ENCODE peak calls at places on chromosomes 11 and 22, in five cellular contexts. O is ascending aorta, E is heart right ventricle, Q is left ventricle myocardium inferior, V is tibial nerve. U is an unnamed sample. For H3K36me3, the result is how much of the 10 kb centered on the place peaks cover.

GRCh38 chr11:118380571-118380970 is 20.8 kb upstream of the ATP5MG start:
- DNase-seq in O (no peak), E (no peak), Q (no peak), V (no peak), U (no peak)

GRCh38 chr11:68812526-68812925 is 29.2 kb downstream of the CPT1A start:
- DNase-seq in O (no peak), E (no peak), Q (peak), V (no peak), U (peak)

GRCh38 chr11:116869610-116870009 is 32.2 kb upstream of the APOA1 start:
- DNase-seq in O (no peak), E (no peak), Q (no peak), V (no peak), U (no peak)

GRCh38 chr11:115215694-115216615 is 288.3 kb downstream of the CADM1 start:
- DNase-seq in O (no peak), E (no peak), Q (no peak), V (no peak), U (no peak)

GRCh38 chr11:18492888-18493287 is 33.9 kb downstream of the TSG101 start:
- DNase-seq in O (no peak), E (no peak), Q (no peak), V (no peak), U (no peak)

GRCh38 chr11:44319170-44319551 is 9.2 kb upstream of the ALX4 start:
- DNase-seq in O (no peak), E (no peak), Q (no peak), V (no peak), U (no peak)

GRCh38 chr11:130831506-130832385 is 84.5 kb downstream of the SNX19 start:
- DNase-seq in O (no peak), E (no peak), Q (no peak), V (no peak), U (no peak)

GRCh38 chr11:128688031-128688713 is 5.7 kb upstream of the FLI1 start:
- DNase-seq in O (no peak), E (no peak), Q (no peak), V (no peak), U (no peak)

GRCh38 chr22:36281726-36282077 is 28.8 kb downstream of the APOL1 start:
- DNase-seq in O (no peak), E (no peak), Q (no peak), V (no peak), U (no peak)
- H3K4me3 ChIP-seq in O (no peak), E (no peak), Q (no peak), V (no peak), U (no peak)

DNA sequence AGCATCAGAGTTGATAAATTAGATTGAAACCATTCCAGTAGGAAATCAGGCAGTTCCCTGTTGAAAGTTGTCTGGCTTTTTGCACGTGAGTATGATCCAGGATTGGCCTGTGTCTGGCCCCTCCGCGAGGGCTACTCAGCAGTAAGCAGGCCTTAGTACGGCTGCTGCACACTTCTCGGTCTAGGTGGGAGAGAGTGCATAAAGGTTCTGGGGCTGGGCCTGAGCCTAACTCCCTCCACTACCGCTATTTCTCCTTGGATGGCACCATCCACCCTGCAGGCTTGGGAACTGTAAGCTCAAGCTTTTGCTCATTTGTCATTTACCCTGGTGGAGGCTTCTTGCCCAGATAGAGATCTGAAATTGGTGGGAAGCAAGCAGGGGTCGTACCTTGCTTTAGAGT is 22.0 kb downstream of the TUB start:
- DNase-seq in O (no peak), E (no peak), Q (no peak), V (no peak), U (no peak)
- H3K36me3 ChIP-seq in O (under half), E (half or more), Q (under half), V (under half), U (under half)

GRCh38 chr22:31184015-31184414 is 24.0 kb downstream of the RNF185 start:
- DNase-seq in O (no peak), E (no peak), Q (no peak), V (no peak), U (no peak)

GRCh38 chr22:31187627-31188026 is 24.5 kb upstream of the LIMK2 start:
- DNase-seq in O (no peak), E (no peak), Q (no peak), V (no peak), U (no peak)

GRCh38 chr22:31179345-31179744 is 19.4 kb downstream of the RNF185 start:
- DNase-seq in O (no peak), E (no peak), Q (no peak), V (no peak), U (no peak)

GRCh38 chr22:31185056-31185455 is 25.1 kb downstream of the RNF185 start:
- DNase-seq in O (no peak), E (no peak), Q (no peak), V (no peak), U (no peak)
- H3K4me3 ChIP-seq in O (no peak), E (no peak), Q (no peak), V (no peak), U (no peak)

GRCh38 chr22:41231369-41231768 is 9.4 kb downstream of the CHADL start:
- DNase-seq in O (no peak), E (no peak), Q (no peak), V (no peak), U (no peak)
- H3K36me3 ChIP-seq in O (under half), E (under half), Q (under half), V (under half), U (under half)

GRCh38 chr22:41367039-41367679 is 14.6 kb upstream of the TEF start:
- DNase-seq in O (peak), E (peak), Q (peak), V (peak), U (peak)
- H3K4me3 ChIP-seq in O (peak), E (peak), Q (peak), V (peak), U (peak)

GRCh38 chr11:20596629-20597129 is 2.7 kb upstream of the SLC6A5 start:
- DNase-seq in O (no peak), E (no peak), Q (no peak), V (no peak), U (no peak)

GRCh38 chr11:20597137-20597923 is 2.1 kb upstream of the SLC6A5 start:
- DNase-seq in O (no peak), E (no peak), Q (no peak), V (no peak), U (no peak)

GRCh38 chr11:20597924-20598484 is 1.4 kb upstream of the SLC6A5 start:
- DNase-seq in O (no peak), E (no peak), Q (no peak), V (no peak), U (no peak)

GRCh38 chr11:20599424-20600346 is at the start of gene SLC6A5:
- DNase-seq in O (no peak), E (peak), Q (peak), V (no peak), U (no peak)

DNA sequence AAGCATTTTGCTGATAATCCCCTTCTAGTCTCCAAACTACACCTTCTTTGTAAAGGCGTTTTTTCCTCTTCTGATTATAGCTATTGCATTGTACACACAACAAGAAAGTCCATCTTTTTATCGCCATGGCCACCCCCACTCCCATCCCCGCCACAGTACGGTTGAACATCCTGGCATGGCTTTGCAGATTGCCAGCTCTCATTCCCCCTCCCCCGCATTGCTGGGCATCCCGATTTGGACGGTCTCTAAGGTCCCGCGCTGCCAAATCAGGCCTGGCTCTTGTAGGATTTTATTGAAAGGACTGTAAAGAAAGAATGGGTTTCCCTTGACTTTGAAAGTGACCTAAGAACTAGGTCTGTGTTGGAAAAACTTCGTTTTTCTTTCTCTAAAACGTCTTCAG is 921 bp upstream of the SLC6A5 start:
- DNase-seq in O (no peak), E (no peak), Q (no peak), V (no peak), U (no peak)
- H3K36me3 ChIP-seq in O (under half), E (under half), Q (under half), V (under half), U (under half)

DNA sequence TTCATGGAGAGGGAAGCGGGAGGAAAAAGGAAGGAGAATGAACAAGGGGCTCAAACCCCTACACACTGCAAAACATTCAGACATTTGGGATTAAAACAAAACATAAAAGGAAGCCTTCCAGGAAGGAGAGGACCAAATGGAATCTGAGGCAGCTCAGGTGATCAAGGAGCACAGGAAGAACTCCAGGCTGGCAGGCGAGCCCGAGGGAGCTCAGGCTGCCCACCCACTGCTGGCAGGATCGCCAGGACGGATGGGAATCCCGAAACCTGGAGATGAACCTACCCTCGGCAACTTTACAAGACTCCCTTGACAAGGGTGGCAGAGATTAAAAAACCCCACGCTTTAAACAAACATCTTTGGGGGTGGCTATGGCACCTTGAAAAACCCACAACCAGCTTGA is 5.0 kb upstream of the PYGM start:
- DNase-seq in O (peak), E (no peak), Q (no peak), V (no peak), U (no peak)
- H3K4me3 ChIP-seq in O (no peak), E (no peak), Q (no peak), V (no peak), U (no peak)

GRCh38 chr11:15931497-15931896 is 424.8 kb downstream of the SOX6 start:
- DNase-seq in O (no peak), E (no peak), Q (no peak), V (no peak), U (no peak)
- H3K36me3 ChIP-seq in O (under half), E (under half), Q (under half), V (under half), U (under half)

GRCh38 chr11:10309163-10310093 is 4.6 kb downstream of the ADM start:
- DNase-seq in O (peak), E (peak), Q (peak), V (no peak), U (peak)
- H3K4me3 ChIP-seq in O (no peak), E (no peak), Q (no peak), V (no peak), U (no peak)